ENCODE peak calls at places on chromosomes 5 and 9, in four cellular contexts. O, D, H and L are unnamed samples.

GRCh38 chr5:66247176-66247960 is 103.3 kb downstream of the SREK1 start:
- DNase-seq in O (no peak), D (no peak), H (peak; percentile 85), L (no peak)

GRCh38 chr5:36261186-36261585 is 19.5 kb upstream of the NADK2 start:
- DNase-seq in O (no peak), D (no peak), H (no peak), L (no peak)

GRCh38 chr9:121650220-121651013 is 1.0 kb upstream of the DAB2IP start:
- DNase-seq in O (peak; percentile 91), D (peak; percentile 42), H (peak; percentile 56), L (no peak)

GRCh38 chr5:148620696-148621095 is 33.6 kb downstream of the HTR4 start:
- DNase-seq in O (no peak), D (no peak), H (no peak), L (no peak)

GRCh38 chr9:79682076-79682736 is 110.4 kb downstream of the TLE4 start:
- DNase-seq in O (peak; percentile 22), D (no peak), H (peak; percentile 38), L (no peak)

GRCh38 chr5:176192094-176192721 is 46.0 kb upstream of the SIMC1 start:
- DNase-seq in O (no peak), D (no peak), H (no peak), L (no peak)

GRCh38 chr5:122154491-122154890 is 25.1 kb downstream of the ZNF474 start:
- DNase-seq in O (no peak), D (no peak), H (peak; percentile 80), L (no peak)

GRCh38 chr9:76691761-76692313 is 72.4 kb upstream of the PCA3 start:
- DNase-seq in O (peak; percentile 39), D (no peak), H (no peak), L (no peak)

GRCh38 chr5:169788168-169788567 is 151.1 kb downstream of the DOCK2 start:
- DNase-seq in O (no peak), D (no peak), H (peak; percentile 69), L (no peak)

GRCh38 chr5:131541071-131541470 is 94.0 kb downstream of the RAPGEF6 start:
- DNase-seq in O (no peak), D (no peak), H (peak; percentile 10), L (no peak)

GRCh38 chr5:59040007-59040803 is 457.3 kb downstream of the RAB3C start:
- DNase-seq in O (no peak), D (no peak), H (no peak), L (no peak)

GRCh38 chr5:132499440-132500243 is 9.1 kb upstream of the IRF1 start:
- DNase-seq in O (no peak), D (no peak), H (no peak), L (no peak)

GRCh38 chr5:151315998-151316597 is 12.5 kb upstream of the SLC36A3 start:
- DNase-seq in O (peak; percentile 78), D (peak; percentile 81), H (peak; percentile 63), L (peak; percentile 74)

GRCh38 chr5:67350600-67351315 is 154.2 kb upstream of the CD180 start:
- DNase-seq in O (no peak), D (no peak), H (no peak), L (no peak)

GRCh38 chr5:141816598-141817399 is 61.4 kb downstream of the PCDH1 start:
- DNase-seq in O (peak; percentile 94), D (no peak), H (no peak), L (no peak)

GRCh38 chr5:141003791-141004601 is 37.7 kb downstream of the PCDHAC2 start:
- DNase-seq in O (peak; percentile 47), D (peak; percentile 83), H (no peak), L (no peak)

GRCh38 chr5:31470608-31471007 is 61.3 kb downstream of the DROSHA start:
- DNase-seq in O (no peak), D (peak; percentile 35), H (peak; percentile 54), L (no peak)

GRCh38 chr9:135043345-135043744 is 44.1 kb upstream of the OLFM1 start:
- DNase-seq in O (no peak), D (no peak), H (no peak), L (no peak)

GRCh38 chr9:16184964-16185646 is 632.3 kb downstream of the CCDC171 start:
- DNase-seq in O (no peak), D (no peak), H (no peak), L (no peak)

GRCh38 chr9:127754099-127754760 is 19.1 kb upstream of the TOR2A start:
- DNase-seq in O (peak; percentile 86), D (no peak), H (no peak), L (no peak)

GRCh38 chr9:23830459-23830805 is 4.4 kb upstream of the ELAVL2 start:
- DNase-seq in O (no peak), D (no peak), H (no peak), L (no peak)

GRCh38 chr5:143054480-143054941 is 284.3 kb downstream of the ARHGAP26 start:
- DNase-seq in O (no peak), D (no peak), H (peak; percentile 60), L (no peak)

GRCh38 chr5:150129813-150130492 is 25.7 kb downstream of the PDGFRB start:
- DNase-seq in O (peak; percentile 80), D (peak; percentile 77), H (peak; percentile 78), L (peak; percentile 87)
- H3K4me3 ChIP-seq in O (no peak overlapping the region), D (no peak overlapping the region), H (no peak overlapping the region), L (peak overlapping the region; percentile 37)

DNA sequence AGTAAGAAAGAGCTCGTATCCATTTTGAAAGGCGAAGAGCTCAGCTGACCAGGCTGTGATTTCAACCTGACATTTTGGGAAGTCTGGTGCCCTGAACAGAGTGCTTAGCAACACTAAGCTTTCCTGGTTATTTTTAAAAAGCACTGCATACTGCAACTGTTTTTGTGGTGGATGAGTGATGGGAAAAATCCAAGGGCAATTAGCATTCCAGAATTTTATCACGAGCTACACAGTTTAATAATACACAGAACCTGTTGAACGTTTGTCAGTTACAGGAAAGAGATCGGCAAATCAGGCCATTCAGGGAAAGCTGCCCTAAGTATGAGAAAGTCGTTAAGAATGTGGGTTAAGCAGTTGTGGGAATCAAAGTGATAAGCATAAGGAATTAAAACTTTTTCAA is 25.9 kb downstream of the PUM3 start:
- DNase-seq in O (no peak), D (no peak), H (peak; percentile 84), L (no peak)
- H3K4me3 ChIP-seq in O (no peak overlapping the region), D (no peak overlapping the region), H (no peak overlapping the region), L (no peak overlapping the region)

DNA sequence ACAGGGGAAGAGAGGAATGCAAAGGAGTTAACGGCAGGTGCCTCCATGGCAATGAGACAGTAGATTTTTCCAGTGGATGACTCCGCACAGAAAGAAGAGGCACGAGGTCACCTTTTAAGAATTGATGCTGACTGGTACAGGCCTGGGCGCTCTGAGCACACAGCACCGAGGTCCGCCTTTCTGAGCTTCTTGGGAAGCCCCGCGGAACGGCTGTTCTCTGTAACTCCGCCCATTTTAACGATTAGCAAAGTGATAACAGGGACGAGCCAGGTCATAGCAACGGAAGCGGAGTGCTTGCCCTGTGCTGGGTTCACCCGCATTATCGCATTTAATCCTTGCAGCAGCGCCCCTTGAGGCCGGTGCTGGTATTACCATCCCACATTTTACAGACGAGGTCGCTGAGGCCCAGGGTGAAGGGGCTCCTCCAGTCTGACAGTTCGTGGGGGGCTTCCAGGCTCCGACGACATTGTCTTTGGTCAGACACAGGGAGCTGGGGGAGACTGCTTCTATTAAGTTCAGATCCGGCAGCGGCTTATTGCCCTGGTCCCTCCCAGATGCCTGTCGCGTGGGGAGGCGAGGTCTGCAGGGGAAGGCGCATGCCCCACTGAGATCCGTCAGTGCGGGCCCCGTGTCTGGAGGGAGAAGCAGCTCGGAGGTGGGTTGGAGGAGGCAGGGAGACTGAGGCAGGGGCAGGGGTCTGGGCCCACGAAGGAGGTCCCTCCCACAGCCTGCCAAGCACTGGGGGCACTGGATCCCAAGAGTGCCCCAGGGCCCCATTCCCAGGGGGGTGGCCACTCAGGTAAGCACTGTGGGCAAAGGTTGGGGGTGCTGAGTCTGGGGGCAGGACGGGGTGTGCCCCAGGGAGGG is 22.3 kb upstream of the HMCN2 start:
- DNase-seq in O (peak; percentile 88), D (peak; percentile 65), H (peak; percentile 25), L (peak; percentile 86)
- H3K4me3 ChIP-seq in O (no peak overlapping the region), D (no peak overlapping the region), H (no peak overlapping the region), L (peak overlapping the region; percentile 28)

GRCh38 chr5:173324115-173325001 is 3.9 kb downstream of the STC2 start:
- DNase-seq in O (peak; percentile 60), D (peak; percentile 58), H (peak; percentile 89), L (peak; percentile 59)
- H3K4me3 ChIP-seq in O (no peak overlapping the region), D (no peak overlapping the region), H (peak overlapping the region; percentile 89), L (no peak overlapping the region)

GRCh38 chr9:759983-760715 is 81.3 kb upstream of the DMRT1 start:
- DNase-seq in O (no peak), D (no peak), H (no peak), L (no peak)
- H3K4me3 ChIP-seq in O (no peak overlapping the region), D (no peak overlapping the region), H (no peak overlapping the region), L (no peak overlapping the region)

GRCh38 chr9:33448159-33448511 is 742 bp upstream of the AQP3 start:
- DNase-seq in O (no peak), D (no peak), H (no peak), L (peak; percentile 69)
- H3K4me3 ChIP-seq in O (no peak overlapping the region), D (no peak overlapping the region), H (no peak overlapping the region), L (peak overlapping the region; percentile 73)

GRCh38 chr9:113502427-113503008 is 39.0 kb downstream of the RGS3 start:
- DNase-seq in O (no peak), D (no peak), H (no peak), L (no peak)
- H3K4me3 ChIP-seq in O (no peak overlapping the region), D (peak overlapping the region; percentile 22), H (no peak overlapping the region), L (peak overlapping the region; percentile 9)

DNA sequence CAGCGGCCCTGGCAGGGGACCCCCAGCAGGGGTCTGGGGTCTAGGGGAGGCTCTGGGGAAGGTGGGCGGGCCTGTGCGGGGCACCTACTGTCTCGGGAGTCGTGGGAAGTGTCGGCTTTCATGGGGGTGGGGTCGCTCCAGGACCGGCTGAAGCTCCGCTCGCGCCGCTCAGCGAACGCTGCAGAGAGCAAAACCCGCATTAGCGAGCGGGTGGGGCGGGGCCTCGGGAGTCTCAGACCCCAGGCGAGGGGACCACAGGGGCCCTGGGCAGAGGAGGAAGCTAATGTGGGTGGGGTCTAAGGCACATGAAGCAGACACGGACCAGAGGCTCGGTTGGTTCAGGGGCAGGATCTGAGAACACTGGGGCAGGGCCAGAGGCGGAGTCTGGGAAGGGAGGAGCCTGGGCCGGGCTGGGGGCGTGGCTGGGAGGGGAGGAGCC is 5.5 kb downstream of the NSMF start:
- DNase-seq in O (peak; percentile 97), D (peak; percentile 78), H (peak; percentile 58), L (peak; percentile 87)
- H3K4me3 ChIP-seq in O (peak overlapping the region; percentile 53), D (no peak overlapping the region), H (no peak overlapping the region), L (no peak overlapping the region)

GRCh38 chr9:37650873-37651768 is at the start of gene FRMPD1:
- DNase-seq in O (peak; percentile 92), D (peak; percentile 54), H (peak; percentile 14), L (peak; percentile 81)

GRCh38 chr9:37656936-37657335 is 6.2 kb downstream of the FRMPD1 start:
- DNase-seq in O (no peak), D (no peak), H (no peak), L (no peak)

GRCh38 chr9:37650299-37650872 is 368 bp upstream of the FRMPD1 start:
- DNase-seq in O (peak; percentile 5), D (no peak), H (no peak), L (no peak)

DNA sequence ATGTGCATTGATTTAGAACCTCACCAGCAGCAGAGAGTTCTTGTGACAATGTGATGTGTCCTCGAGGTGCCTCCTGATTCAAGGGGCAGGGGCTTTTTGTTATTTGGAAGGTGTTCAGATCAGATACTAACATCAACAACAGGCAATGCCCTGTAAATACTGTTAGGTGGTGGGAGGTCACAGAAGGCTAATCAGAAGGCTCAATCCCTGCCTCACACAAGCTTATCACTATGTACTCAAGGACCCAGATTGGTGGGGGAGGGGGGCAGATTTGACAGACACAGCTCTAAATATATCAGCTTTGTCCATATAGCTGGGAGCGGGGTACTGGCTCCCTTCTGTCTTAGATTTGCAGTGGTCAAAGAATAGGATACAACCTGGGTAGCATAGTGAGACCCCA is 2.6 kb downstream of the FRMPD1 start:
- DNase-seq in O (no peak), D (no peak), H (no peak), L (no peak)
- H3K4me3 ChIP-seq in O (no peak overlapping the region), D (no peak overlapping the region), H (no peak overlapping the region), L (no peak overlapping the region)